ENCODE peak calls at places on chromosomes 6 and 20, in four cellular contexts. V, J, Q and T are unnamed samples.

GRCh38 chr20:62941792-62942191 is 3.8 kb downstream of the GID8 start:
- DNase-seq in Q (no peak), V (no peak), J (no peak), T (no peak)

GRCh38 chr20:57294558-57294957 is 28.1 kb upstream of the BMP7 start:
- DNase-seq in V (no peak), J (no peak), Q (no peak), T (no peak)

GRCh38 chr20:63831696-63832686 is 927 bp upstream of the ZBTB46 start:
- DNase-seq in V (peak), J (peak), Q (no peak), T (no peak)

GRCh38 chr6:46412662-46413061 is 78.6 kb downstream of the RCAN2 start:
- DNase-seq in Q (no peak), V (no peak), J (no peak), T (no peak)

GRCh38 chr20:23092861-23093543 is 6.9 kb upstream of the CD93 start:
- DNase-seq in J (no peak), Q (no peak), V (peak), T (no peak)

GRCh38 chr20:62814060-62814708 is 2.7 kb upstream of the COL9A3 start:
- DNase-seq in Q (no peak), V (no peak), J (no peak), T (no peak)

GRCh38 chr6:55536579-55536978 is 42.4 kb downstream of the HMGCLL1 start:
- DNase-seq in V (no peak), Q (no peak), J (peak), T (no peak)

GRCh38 chr20:44494266-44494665 is 18.6 kb downstream of the TTPAL start:
- DNase-seq in J (peak), Q (no peak), V (no peak), T (no peak)

GRCh38 chr6:130794010-130794675 is 33.1 kb upstream of the SMLR1 start:
- DNase-seq in J (no peak), Q (no peak), V (no peak), T (no peak)

GRCh38 chr6:33672808-33673207 is 38.7 kb downstream of the UQCC2 start:
- DNase-seq in V (peak), J (peak), Q (peak), T (peak)

GRCh38 chr20:35311409-35311808 is 19.2 kb upstream of the FAM83C start:
- DNase-seq in Q (no peak), J (no peak), V (peak), T (peak)

GRCh38 chr6:128111096-128111495 is 210.2 kb upstream of the THEMIS start:
- DNase-seq in V (no peak), J (peak), Q (no peak), T (no peak)

GRCh38 chr6:37546141-37546871 is 46.6 kb upstream of the CCDC167 start:
- DNase-seq in Q (no peak), V (no peak), J (no peak), T (no peak)

GRCh38 chr6:111795558-111795957 is 77.7 kb downstream of the FYN start:
- DNase-seq in V (no peak), J (no peak), Q (no peak), T (no peak)

GRCh38 chr6:18405477-18406293 is 18.5 kb downstream of the RNF144B start:
- DNase-seq in Q (no peak), J (peak), V (peak), T (peak)

GRCh38 chr6:116385462-116385807 is 14.7 kb downstream of the DSE start:
- DNase-seq in J (peak), Q (no peak), V (peak), T (no peak)

GRCh38 chr6:145266432-145267075 is 468.8 kb downstream of the EPM2A start:
- DNase-seq in J (no peak), Q (no peak), V (no peak), T (no peak)

GRCh38 chr20:57445298-57445697 is 54.1 kb downstream of the RBM38 start:
- DNase-seq in Q (peak), V (no peak), J (peak), T (no peak)

DNA sequence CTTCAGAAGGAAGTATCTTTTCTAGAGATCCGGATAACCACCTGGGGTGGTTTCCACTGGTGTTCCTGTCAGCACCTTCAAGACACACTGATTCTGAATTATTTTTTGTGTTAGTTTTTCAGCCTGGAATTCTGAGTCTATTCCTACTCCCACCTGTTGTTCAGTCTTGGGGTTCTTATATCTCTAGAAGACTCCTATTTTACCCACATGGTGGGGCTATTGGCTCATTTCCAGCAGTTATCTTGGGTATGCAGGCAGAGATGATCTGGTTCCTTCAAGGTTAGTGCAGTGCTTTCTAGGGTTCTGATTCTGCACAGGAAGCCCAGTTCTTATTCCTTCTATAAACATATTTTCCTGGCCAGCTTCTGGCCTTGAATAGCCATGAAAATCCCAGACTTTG is 175.6 kb upstream of the PDE7B start:
- DNase-seq in Q (no peak), J (peak), V (peak), T (no peak)
- TF ChIP-seq CTCF in Q (no peak), J (peak), V (no peak), T (peak)

GRCh38 chr20:21189761-21190523 is 64.1 kb downstream of the KIZ start:
- DNase-seq in J (no peak), V (no peak), Q (no peak), T (no peak)

GRCh38 chr20:21191839-21192238 is 66.0 kb downstream of the KIZ start:
- DNase-seq in V (no peak), J (peak), Q (no peak), T (no peak)

GRCh38 chr20:21185849-21186248 is 60.0 kb downstream of the KIZ start:
- DNase-seq in J (no peak), Q (no peak), V (no peak), T (no peak)

DNA sequence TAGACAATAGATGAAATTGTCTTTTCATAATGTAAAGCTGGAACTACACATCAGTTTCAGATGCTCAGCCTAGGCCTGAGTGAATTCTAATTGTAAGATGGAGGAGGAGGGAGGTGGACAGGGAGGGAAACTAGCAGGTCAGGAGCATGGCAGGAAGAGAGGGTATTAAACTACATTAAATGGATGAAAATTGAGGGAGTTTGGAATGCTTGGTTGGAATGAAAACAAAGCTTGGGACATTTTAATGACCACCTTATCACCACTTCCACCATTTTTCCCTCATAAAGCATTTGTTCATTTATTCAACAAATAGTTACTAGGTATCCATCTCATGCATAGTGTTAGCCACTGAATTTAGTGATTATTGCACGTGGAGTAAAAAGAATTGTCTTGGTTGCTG is 65.0 kb downstream of the KIZ start:
- DNase-seq in V (no peak), J (no peak), Q (no peak), T (no peak)
- H3K4me3 ChIP-seq in V (no peak), J (no peak), Q (no peak), T (no peak)

DNA sequence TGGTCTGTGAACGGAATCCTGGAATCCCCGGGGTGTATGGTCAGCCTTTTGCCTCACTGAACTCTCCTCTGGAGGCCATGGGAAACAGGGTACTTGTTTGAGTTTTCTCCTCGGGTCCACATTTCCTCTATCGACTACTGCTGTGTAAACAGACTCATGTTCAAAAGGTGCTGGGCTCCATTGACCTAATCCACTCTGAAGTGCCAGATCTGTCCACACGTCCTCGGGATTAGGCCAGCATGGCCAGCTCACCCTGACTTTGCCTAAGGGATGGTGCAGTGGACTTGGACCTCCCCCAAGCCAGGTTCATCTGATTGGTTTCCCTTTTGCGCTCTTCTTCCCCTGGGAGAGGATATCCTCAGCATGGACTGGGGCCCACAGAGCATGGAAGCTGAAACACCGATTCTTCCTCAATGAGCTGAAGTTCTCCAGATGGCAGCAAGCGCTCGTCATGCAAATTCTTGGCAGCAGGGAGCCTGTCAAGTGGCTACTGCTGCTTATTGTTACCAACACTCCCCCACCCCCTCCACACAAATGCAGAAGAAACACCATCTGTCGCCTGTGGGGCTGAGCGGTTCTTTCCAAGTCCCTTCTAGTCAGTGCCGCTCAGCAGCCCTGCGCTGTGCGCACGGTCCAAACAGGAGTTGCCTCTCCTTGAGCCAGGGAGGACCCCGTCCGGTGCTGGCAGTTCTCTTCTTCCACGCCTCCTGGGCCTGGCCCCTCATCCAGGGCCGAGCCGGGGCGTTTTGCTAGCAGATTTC is 292.6 kb upstream of the MARCKS start:
- DNase-seq in V (peak), J (peak), Q (peak), T (no peak)
- TF ChIP-seq CTCF in V (peak), J (no peak), Q (no peak), T (no peak)

GRCh38 chr6:89321571-89321970 is 6.5 kb upstream of the GABRR2 start:
- DNase-seq in V (no peak), J (no peak), Q (no peak), T (no peak)
- H3K4me3 ChIP-seq in V (no peak), J (no peak), Q (no peak), T (no peak)

GRCh38 chr6:41457303-41457670 is 88.9 kb upstream of the FOXP4 start:
- DNase-seq in V (no peak), J (no peak), Q (no peak), T (no peak)

GRCh38 chr6:41462033-41462432 is 84.1 kb upstream of the FOXP4 start:
- DNase-seq in J (no peak), V (no peak), Q (no peak), T (no peak)

GRCh38 chr6:41462980-41463930 is 82.9 kb upstream of the FOXP4 start:
- DNase-seq in J (peak), V (peak), Q (peak), T (peak)

GRCh38 chr6:41460742-41461336 is 85.3 kb upstream of the FOXP4 start:
- DNase-seq in J (peak), Q (no peak), V (no peak), T (no peak)

DNA sequence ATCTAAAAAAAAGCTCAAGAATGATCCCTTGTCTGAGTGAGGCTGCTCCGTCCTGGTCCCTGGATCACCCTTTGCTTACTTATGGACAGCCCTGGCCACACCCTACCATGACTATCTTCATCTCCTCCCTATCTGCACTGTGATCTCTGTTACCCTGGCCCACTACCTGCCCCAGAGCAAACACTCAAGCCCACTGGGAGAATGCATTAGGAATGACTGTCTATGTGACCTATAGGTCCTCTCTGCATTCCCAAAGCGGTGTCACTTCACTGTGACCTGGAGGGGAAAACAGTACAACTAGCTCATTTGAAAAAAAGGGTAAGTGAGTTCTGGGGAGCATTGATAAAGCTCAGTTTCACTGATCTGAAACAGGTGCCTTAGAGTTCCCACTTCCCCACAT is 86.4 kb upstream of the FOXP4 start:
- DNase-seq in J (no peak), Q (no peak), V (no peak), T (no peak)
- TF ChIP-seq CTCF in J (no peak), Q (no peak), V (no peak), T (no peak)